ENCODE peak calls at places on chromosome 21, in five cellular contexts. One of them, this sample, is unnamed.

GRCh38 chr21:14901482-14901958 is 163.3 kb downstream of the NRIP1 start:
- DNase-seq in brain microvascular endothelial cell: peak
- DNase-seq in AG04449: no peak
- DNase-seq in pancreas: no peak
- DNase-seq in activated CD8-positive, alpha-beta T cell treated with anti-CD3 and anti-CD28 coated beads for 36 hours: peak
- DNase-seq in this sample: peak

GRCh38 chr21:37073417-37074194 is 552 bp downstream of the TTC3 start:
- DNase-seq in brain microvascular endothelial cell: peak
- DNase-seq in AG04449: no peak
- DNase-seq in pancreas: peak
- DNase-seq in activated CD8-positive, alpha-beta T cell treated with anti-CD3 and anti-CD28 coated beads for 36 hours: peak
- DNase-seq in this sample: peak

GRCh38 chr21:43815107-43815742 is 25.8 kb downstream of the RRP1 start:
- DNase-seq in brain microvascular endothelial cell: no peak
- DNase-seq in AG04449: no peak
- DNase-seq in pancreas: no peak
- DNase-seq in activated CD8-positive, alpha-beta T cell treated with anti-CD3 and anti-CD28 coated beads for 36 hours: no peak
- DNase-seq in this sample: no peak

GRCh38 chr21:46004168-46004861 is 22.7 kb downstream of the COL6A1 start:
- DNase-seq in brain microvascular endothelial cell: no peak
- DNase-seq in AG04449: no peak
- DNase-seq in pancreas: no peak
- DNase-seq in activated CD8-positive, alpha-beta T cell treated with anti-CD3 and anti-CD28 coated beads for 36 hours: peak
- DNase-seq in this sample: no peak

GRCh38 chr21:37225440-37225839 is 41.7 kb downstream of the VPS26C start:
- DNase-seq in brain microvascular endothelial cell: no peak
- DNase-seq in AG04449: no peak
- DNase-seq in pancreas: no peak
- DNase-seq in activated CD8-positive, alpha-beta T cell treated with anti-CD3 and anti-CD28 coated beads for 36 hours: peak
- DNase-seq in this sample: no peak

GRCh38 chr21:26849428-26850115 is 4.4 kb upstream of the ADAMTS1 start:
- DNase-seq in brain microvascular endothelial cell: peak
- DNase-seq in AG04449: no peak
- DNase-seq in pancreas: no peak
- DNase-seq in activated CD8-positive, alpha-beta T cell treated with anti-CD3 and anti-CD28 coated beads for 36 hours: no peak
- DNase-seq in this sample: no peak

GRCh38 chr21:42147386-42148020 is 71.4 kb upstream of the ABCG1 start:
- DNase-seq in brain microvascular endothelial cell: no peak
- DNase-seq in AG04449: no peak
- DNase-seq in pancreas: peak
- DNase-seq in activated CD8-positive, alpha-beta T cell treated with anti-CD3 and anti-CD28 coated beads for 36 hours: no peak
- DNase-seq in this sample: no peak

GRCh38 chr21:45612096-45613019 is 31.2 kb upstream of the PCBP3 start:
- DNase-seq in brain microvascular endothelial cell: peak
- DNase-seq in AG04449: peak
- DNase-seq in pancreas: no peak
- DNase-seq in activated CD8-positive, alpha-beta T cell treated with anti-CD3 and anti-CD28 coated beads for 36 hours: no peak
- DNase-seq in this sample: no peak

GRCh38 chr21:45818276-45818903 is 163.2 kb upstream of the COL6A1 start:
- DNase-seq in brain microvascular endothelial cell: no peak
- DNase-seq in AG04449: no peak
- DNase-seq in pancreas: no peak
- DNase-seq in activated CD8-positive, alpha-beta T cell treated with anti-CD3 and anti-CD28 coated beads for 36 hours: peak
- DNase-seq in this sample: no peak

GRCh38 chr21:23398726-23399125 is 2208.6 kb downstream of the MRPL39 start:
- DNase-seq in brain microvascular endothelial cell: no peak
- DNase-seq in AG04449: no peak
- DNase-seq in pancreas: no peak
- DNase-seq in activated CD8-positive, alpha-beta T cell treated with anti-CD3 and anti-CD28 coated beads for 36 hours: no peak
- DNase-seq in this sample: no peak

GRCh38 chr21:45987121-45987711 is 5.6 kb downstream of the COL6A1 start:
- DNase-seq in brain microvascular endothelial cell: no peak
- DNase-seq in AG04449: no peak
- DNase-seq in pancreas: no peak
- DNase-seq in activated CD8-positive, alpha-beta T cell treated with anti-CD3 and anti-CD28 coated beads for 36 hours: peak
- DNase-seq in this sample: no peak

GRCh38 chr21:15749045-15749867 is 19.5 kb downstream of the USP25 start:
- DNase-seq in brain microvascular endothelial cell: no peak
- DNase-seq in AG04449: no peak
- DNase-seq in pancreas: no peak
- DNase-seq in activated CD8-positive, alpha-beta T cell treated with anti-CD3 and anti-CD28 coated beads for 36 hours: no peak
- DNase-seq in this sample: no peak

GRCh38 chr21:42381347-42381984 is 14.4 kb downstream of the TMPRSS3 start:
- DNase-seq in brain microvascular endothelial cell: peak
- DNase-seq in AG04449: no peak
- DNase-seq in pancreas: peak
- DNase-seq in activated CD8-positive, alpha-beta T cell treated with anti-CD3 and anti-CD28 coated beads for 36 hours: peak
- DNase-seq in this sample: no peak

GRCh38 chr21:43312751-43313169 is 114.2 kb downstream of the SIK1 start:
- DNase-seq in brain microvascular endothelial cell: no peak
- DNase-seq in AG04449: no peak
- DNase-seq in pancreas: no peak
- DNase-seq in activated CD8-positive, alpha-beta T cell treated with anti-CD3 and anti-CD28 coated beads for 36 hours: no peak
- DNase-seq in this sample: peak

GRCh38 chr21:44303490-44303981 is 3.7 kb downstream of the PFKL start:
- DNase-seq in brain microvascular endothelial cell: no peak
- DNase-seq in AG04449: no peak
- DNase-seq in pancreas: no peak
- DNase-seq in activated CD8-positive, alpha-beta T cell treated with anti-CD3 and anti-CD28 coated beads for 36 hours: no peak
- DNase-seq in this sample: no peak

GRCh38 chr21:23245231-23245630 is 2247.0 kb downstream of the NCAM2 start:
- DNase-seq in brain microvascular endothelial cell: no peak
- DNase-seq in AG04449: no peak
- DNase-seq in pancreas: no peak
- DNase-seq in activated CD8-positive, alpha-beta T cell treated with anti-CD3 and anti-CD28 coated beads for 36 hours: no peak
- DNase-seq in this sample: no peak

GRCh38 chr21:42214921-42215320 is 4.0 kb upstream of the ABCG1 start:
- DNase-seq in brain microvascular endothelial cell: no peak
- DNase-seq in AG04449: no peak
- DNase-seq in pancreas: no peak
- DNase-seq in activated CD8-positive, alpha-beta T cell treated with anti-CD3 and anti-CD28 coated beads for 36 hours: no peak
- DNase-seq in this sample: no peak

GRCh38 chr21:45547211-45547900 is 5.1 kb upstream of the SLC19A1 start:
- DNase-seq in brain microvascular endothelial cell: no peak
- DNase-seq in AG04449: no peak
- DNase-seq in pancreas: peak
- DNase-seq in activated CD8-positive, alpha-beta T cell treated with anti-CD3 and anti-CD28 coated beads for 36 hours: no peak
- DNase-seq in this sample: no peak

GRCh38 chr21:45417951-45418300 is 13.0 kb downstream of the COL18A1 start:
- DNase-seq in brain microvascular endothelial cell: no peak
- DNase-seq in AG04449: no peak
- DNase-seq in pancreas: no peak
- DNase-seq in activated CD8-positive, alpha-beta T cell treated with anti-CD3 and anti-CD28 coated beads for 36 hours: no peak
- DNase-seq in this sample: no peak

GRCh38 chr21:45120975-45121374 is 46.6 kb downstream of the ADARB1 start:
- DNase-seq in brain microvascular endothelial cell: no peak
- DNase-seq in AG04449: no peak
- DNase-seq in pancreas: no peak
- DNase-seq in activated CD8-positive, alpha-beta T cell treated with anti-CD3 and anti-CD28 coated beads for 36 hours: no peak
- DNase-seq in this sample: no peak

GRCh38 chr21:42257091-42257760 is 38.3 kb downstream of the ABCG1 start:
- DNase-seq in brain microvascular endothelial cell: no peak
- DNase-seq in AG04449: no peak
- DNase-seq in pancreas: no peak
- DNase-seq in activated CD8-positive, alpha-beta T cell treated with anti-CD3 and anti-CD28 coated beads for 36 hours: no peak
- DNase-seq in this sample: no peak

GRCh38 chr21:43210454-43211084 is 41.8 kb downstream of the CRYAA start:
- DNase-seq in brain microvascular endothelial cell: no peak
- DNase-seq in AG04449: no peak
- DNase-seq in pancreas: no peak
- DNase-seq in activated CD8-positive, alpha-beta T cell treated with anti-CD3 and anti-CD28 coated beads for 36 hours: no peak
- DNase-seq in this sample: no peak

GRCh38 chr21:27132270-27132669 is 165.4 kb upstream of the ADAMTS5 start:
- DNase-seq in brain microvascular endothelial cell: no peak
- DNase-seq in AG04449: peak
- DNase-seq in pancreas: no peak
- DNase-seq in activated CD8-positive, alpha-beta T cell treated with anti-CD3 and anti-CD28 coated beads for 36 hours: no peak
- DNase-seq in this sample: no peak

GRCh38 chr21:35231115-35231514 is 182.0 kb upstream of the RUNX1 start:
- DNase-seq in brain microvascular endothelial cell: no peak
- DNase-seq in AG04449: no peak
- DNase-seq in pancreas: no peak
- DNase-seq in activated CD8-positive, alpha-beta T cell treated with anti-CD3 and anti-CD28 coated beads for 36 hours: no peak
- DNase-seq in this sample: no peak
- TF ChIP-seq CTCF in brain microvascular endothelial cell: no peak
- TF ChIP-seq CTCF in AG04449: no peak
- TF ChIP-seq CTCF in pancreas: no peak
- TF ChIP-seq CTCF in activated CD8-positive, alpha-beta T cell treated with anti-CD3 and anti-CD28 coated beads for 36 hours: no peak
- TF ChIP-seq CTCF in this sample: no peak

DNA sequence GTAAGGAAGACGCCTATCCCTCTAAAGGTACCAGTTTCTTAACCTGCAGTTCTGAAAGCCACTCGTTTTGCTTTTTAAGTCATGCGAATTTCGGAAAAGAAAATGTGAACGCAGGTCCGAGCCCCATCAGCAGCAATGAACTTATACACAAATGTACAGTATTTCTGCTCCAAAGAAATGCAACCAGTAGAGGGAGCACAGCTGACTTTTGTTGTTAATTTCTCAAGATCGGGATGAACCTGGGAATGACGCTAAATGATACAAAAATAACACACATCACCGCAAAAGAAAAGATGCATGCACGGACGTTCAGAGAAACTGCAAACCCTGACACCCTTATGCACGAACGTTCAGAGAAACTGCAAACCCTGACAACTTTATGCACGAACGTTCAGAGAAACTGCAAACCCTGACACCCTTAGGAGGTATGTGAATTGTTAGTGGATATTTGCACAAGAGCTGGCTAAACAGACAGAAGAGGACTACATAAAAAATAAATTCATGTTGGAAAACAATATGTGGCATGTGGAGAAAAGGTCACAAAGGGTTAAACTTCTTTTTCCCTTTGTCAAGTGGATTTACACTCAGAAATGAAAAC is 3.5 kb upstream of the TIAM1 start:
- DNase-seq in brain microvascular endothelial cell: peak
- DNase-seq in AG04449: no peak
- DNase-seq in pancreas: no peak
- DNase-seq in activated CD8-positive, alpha-beta T cell treated with anti-CD3 and anti-CD28 coated beads for 36 hours: no peak
- DNase-seq in this sample: no peak
- TF ChIP-seq CTCF in brain microvascular endothelial cell: peak
- TF ChIP-seq CTCF in AG04449: peak
- TF ChIP-seq CTCF in pancreas: no peak
- TF ChIP-seq CTCF in activated CD8-positive, alpha-beta T cell treated with anti-CD3 and anti-CD28 coated beads for 36 hours: peak
- TF ChIP-seq CTCF in this sample: no peak

GRCh38 chr21:39375446-39375845 is 26.6 kb upstream of the HMGN1 start:
- DNase-seq in brain microvascular endothelial cell: no peak
- DNase-seq in AG04449: no peak
- DNase-seq in pancreas: no peak
- DNase-seq in activated CD8-positive, alpha-beta T cell treated with anti-CD3 and anti-CD28 coated beads for 36 hours: no peak
- DNase-seq in this sample: no peak

GRCh38 chr21:39377444-39378050 is 28.7 kb upstream of the HMGN1 start:
- DNase-seq in brain microvascular endothelial cell: no peak
- DNase-seq in AG04449: no peak
- DNase-seq in pancreas: no peak
- DNase-seq in activated CD8-positive, alpha-beta T cell treated with anti-CD3 and anti-CD28 coated beads for 36 hours: no peak
- DNase-seq in this sample: peak

GRCh38 chr21:39367783-39368182 is 18.9 kb upstream of the HMGN1 start:
- DNase-seq in brain microvascular endothelial cell: no peak
- DNase-seq in AG04449: no peak
- DNase-seq in pancreas: no peak
- DNase-seq in activated CD8-positive, alpha-beta T cell treated with anti-CD3 and anti-CD28 coated beads for 36 hours: no peak
- DNase-seq in this sample: no peak

GRCh38 chr21:39374046-39374445 is 25.2 kb upstream of the HMGN1 start:
- DNase-seq in brain microvascular endothelial cell: no peak
- DNase-seq in AG04449: no peak
- DNase-seq in pancreas: no peak
- DNase-seq in activated CD8-positive, alpha-beta T cell treated with anti-CD3 and anti-CD28 coated beads for 36 hours: no peak
- DNase-seq in this sample: peak

GRCh38 chr21:39373634-39374033 is 24.7 kb upstream of the HMGN1 start:
- DNase-seq in brain microvascular endothelial cell: peak
- DNase-seq in AG04449: no peak
- DNase-seq in pancreas: no peak
- DNase-seq in activated CD8-positive, alpha-beta T cell treated with anti-CD3 and anti-CD28 coated beads for 36 hours: no peak
- DNase-seq in this sample: peak
- TF ChIP-seq CTCF in brain microvascular endothelial cell: peak
- TF ChIP-seq CTCF in AG04449: peak
- TF ChIP-seq CTCF in pancreas: no peak
- TF ChIP-seq CTCF in activated CD8-positive, alpha-beta T cell treated with anti-CD3 and anti-CD28 coated beads for 36 hours: no peak
- TF ChIP-seq CTCF in this sample: no peak

DNA sequence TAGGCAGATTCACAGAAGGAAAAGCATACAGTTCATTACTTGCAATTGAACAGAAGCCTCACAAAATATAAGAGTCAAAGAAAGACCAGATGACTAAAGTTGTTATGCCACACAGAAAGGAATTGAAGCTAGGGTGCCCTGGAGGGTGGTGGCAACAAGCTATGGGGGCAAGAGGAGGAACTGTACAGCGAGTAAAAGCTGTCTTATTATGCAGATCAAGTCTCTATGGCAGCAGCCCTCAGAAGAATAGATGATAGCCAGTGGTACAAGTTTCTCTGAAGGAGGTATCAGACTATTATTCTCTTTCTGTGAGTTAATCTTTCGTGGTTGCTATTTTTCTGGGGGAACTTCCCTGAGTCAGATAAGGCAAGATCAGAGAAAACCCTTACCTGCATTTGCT is 72.2 kb downstream of the C21orf91 start:
- DNase-seq in brain microvascular endothelial cell: no peak
- DNase-seq in AG04449: no peak
- DNase-seq in pancreas: no peak
- DNase-seq in activated CD8-positive, alpha-beta T cell treated with anti-CD3 and anti-CD28 coated beads for 36 hours: no peak
- DNase-seq in this sample: no peak
- TF ChIP-seq CTCF in brain microvascular endothelial cell: no peak
- TF ChIP-seq CTCF in AG04449: no peak
- TF ChIP-seq CTCF in pancreas: no peak
- TF ChIP-seq CTCF in activated CD8-positive, alpha-beta T cell treated with anti-CD3 and anti-CD28 coated beads for 36 hours: no peak
- TF ChIP-seq CTCF in this sample: no peak

GRCh38 chr21:28910280-28910887 is 82.3 kb downstream of the LTN1 start:
- DNase-seq in brain microvascular endothelial cell: no peak
- DNase-seq in AG04449: no peak
- DNase-seq in pancreas: no peak
- DNase-seq in activated CD8-positive, alpha-beta T cell treated with anti-CD3 and anti-CD28 coated beads for 36 hours: no peak
- DNase-seq in this sample: no peak
- TF ChIP-seq CTCF in brain microvascular endothelial cell: no peak
- TF ChIP-seq CTCF in AG04449: no peak
- TF ChIP-seq CTCF in pancreas: no peak
- TF ChIP-seq CTCF in activated CD8-positive, alpha-beta T cell treated with anti-CD3 and anti-CD28 coated beads for 36 hours: no peak
- TF ChIP-seq CTCF in this sample: peak

GRCh38 chr21:32687946-32688345 is 39.9 kb downstream of the SYNJ1 start:
- DNase-seq in brain microvascular endothelial cell: no peak
- DNase-seq in AG04449: no peak
- DNase-seq in pancreas: no peak
- DNase-seq in activated CD8-positive, alpha-beta T cell treated with anti-CD3 and anti-CD28 coated beads for 36 hours: peak
- DNase-seq in this sample: peak
- TF ChIP-seq CTCF in brain microvascular endothelial cell: no peak
- TF ChIP-seq CTCF in AG04449: no peak
- TF ChIP-seq CTCF in pancreas: no peak
- TF ChIP-seq CTCF in activated CD8-positive, alpha-beta T cell treated with anti-CD3 and anti-CD28 coated beads for 36 hours: no peak
- TF ChIP-seq CTCF in this sample: no peak

DNA sequence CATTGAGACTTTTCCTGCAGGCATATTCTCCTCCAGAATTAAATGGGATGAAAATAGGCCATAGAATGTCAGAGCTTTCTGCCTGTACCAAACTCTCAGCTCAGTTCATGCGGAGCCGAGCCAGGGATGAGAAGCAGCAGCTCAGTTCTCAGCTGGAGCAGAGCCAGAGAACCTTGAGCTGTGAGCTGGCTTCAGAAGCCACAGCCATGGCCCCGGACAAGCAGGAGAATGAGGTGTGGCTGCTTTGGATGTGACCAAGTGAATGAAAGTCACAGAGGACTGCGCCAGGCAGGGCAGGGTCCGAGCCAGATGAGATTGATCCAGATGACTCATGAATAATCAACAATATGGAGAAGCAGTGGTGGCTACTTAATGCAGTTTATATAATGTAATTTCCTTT is 633.8 kb downstream of the NCAM2 start:
- DNase-seq in brain microvascular endothelial cell: no peak
- DNase-seq in AG04449: no peak
- DNase-seq in pancreas: peak
- DNase-seq in activated CD8-positive, alpha-beta T cell treated with anti-CD3 and anti-CD28 coated beads for 36 hours: no peak
- DNase-seq in this sample: no peak
- TF ChIP-seq CTCF in brain microvascular endothelial cell: no peak
- TF ChIP-seq CTCF in AG04449: no peak
- TF ChIP-seq CTCF in pancreas: no peak
- TF ChIP-seq CTCF in activated CD8-positive, alpha-beta T cell treated with anti-CD3 and anti-CD28 coated beads for 36 hours: no peak
- TF ChIP-seq CTCF in this sample: no peak